ENCODE peak calls at places on chromosomes 2 and 18, in seven cellular contexts. M is lower lobe of right lung; E is aorta; H is HCT116; R is left lung; V is CD8-positive, alpha-beta T cell; F is astrocyte. Y is an unnamed sample.

GRCh38 chr2:12317853-12318426 is 398.8 kb upstream of the TRIB2 start:
- DNase-seq in R (no peak), E (no peak), H (no peak), F (peak; percentile 95), V (no peak), M (no peak), Y (no peak)

GRCh38 chr2:50951416-50951815 is 80.5 kb downstream of the NRXN1 start:
- DNase-seq in F (peak; percentile 62), E (no peak), H (no peak), M (no peak), R (no peak), V (no peak), Y (no peak)

GRCh38 chr2:26696352-26696816 is 3.9 kb downstream of the KCNK3 start:
- DNase-seq in H (peak; percentile 88), V (no peak), M (no peak), R (no peak), E (peak; percentile 71), F (peak; percentile 97), Y (no peak)

GRCh38 chr2:110748489-110748867 is 16.1 kb downstream of the ACOXL start:
- DNase-seq in H (no peak), V (no peak), M (no peak), R (no peak), E (no peak), F (peak; percentile 81), Y (no peak)

GRCh38 chr2:11270891-11271290 is 73.5 kb downstream of the ROCK2 start:
- DNase-seq in H (no peak), R (no peak), F (peak; percentile 46), M (no peak), V (no peak), E (no peak), Y (no peak)

GRCh38 chr2:241620419-241620769 is 16.6 kb downstream of the THAP4 start:
- DNase-seq in M (no peak), R (peak; percentile 32), E (no peak), H (peak; percentile 33), V (no peak), F (peak; percentile 29), Y (no peak)

GRCh38 chr2:43013821-43014345 is 212.5 kb downstream of the ZFP36L2 start:
- DNase-seq in H (no peak), E (no peak), R (no peak), V (no peak), M (no peak), F (no peak), Y (no peak)

GRCh38 chr2:202771741-202772470 is 99.7 kb downstream of the ICA1L start:
- DNase-seq in F (peak; percentile 29), M (no peak), E (no peak), R (no peak), V (no peak), H (no peak), Y (no peak)

GRCh38 chr18:21242141-21243040 is at the start of gene GREB1L:
- DNase-seq in F (peak; percentile 53), M (peak; percentile 51), V (no peak), R (peak; percentile 84), H (peak; percentile 27), E (peak; percentile 68), Y (peak; percentile 61)

GRCh38 chr2:210230518-210230917 is 5.3 kb upstream of the ACADL start:
- DNase-seq in V (no peak), M (no peak), F (no peak), H (no peak), E (no peak), R (no peak), Y (no peak)

GRCh38 chr18:36953047-36953446 is 124.1 kb downstream of the KIAA1328 start:
- DNase-seq in M (no peak), F (no peak), R (no peak), H (no peak), V (no peak), E (no peak), Y (no peak)

GRCh38 chr2:218806346-218806978 is 24.5 kb downstream of the CYP27A1 start:
- DNase-seq in E (peak; percentile 89), R (peak; percentile 84), F (peak; percentile 98), H (no peak), V (no peak), M (peak; percentile 87), Y (peak; percentile 69)

GRCh38 chr2:218805627-218806026 is 23.7 kb downstream of the CYP27A1 start:
- DNase-seq in E (no peak), R (no peak), M (no peak), V (no peak), F (peak; percentile 41), H (no peak), Y (no peak)

GRCh38 chr2:218807626-218808025 is 24.0 kb downstream of the PRKAG3 start:
- DNase-seq in H (no peak), M (no peak), R (no peak), V (no peak), E (no peak), F (no peak), Y (no peak)

GRCh38 chr2:218802595-218802994 is 20.6 kb downstream of the CYP27A1 start:
- DNase-seq in E (no peak), R (no peak), V (no peak), F (no peak), H (no peak), M (no peak), Y (no peak)

GRCh38 chr2:218804817-218805216 is 22.9 kb downstream of the CYP27A1 start:
- DNase-seq in V (no peak), H (no peak), M (no peak), E (no peak), R (no peak), F (no peak), Y (no peak)
- H3K27ac ChIP-seq in V (no peak overlapping the region), H (no peak overlapping the region), M (peak overlapping the region; percentile 80), E (peak overlapping the region; percentile 59), R (no peak overlapping the region), F (no peak overlapping the region), Y (peak overlapping the region; percentile 82)

GRCh38 chr2:105278654-105279053 is 37.1 kb downstream of the GPR45 start:
- DNase-seq in R (no peak), E (no peak), M (no peak), V (no peak), H (no peak), F (no peak), Y (no peak)
- H3K36me3 ChIP-seq in R (no peaks in the 10 kb centered on the region), E (peaks cover 18% of the 10 kb centered on the region), M (peaks cover 96% of the 10 kb centered on the region), V (peaks cover 39% of the 10 kb centered on the region), H (peaks cover 21% of the 10 kb centered on the region), F (peaks cover 20% of the 10 kb centered on the region), Y (peaks cover 92% of the 10 kb centered on the region)

DNA sequence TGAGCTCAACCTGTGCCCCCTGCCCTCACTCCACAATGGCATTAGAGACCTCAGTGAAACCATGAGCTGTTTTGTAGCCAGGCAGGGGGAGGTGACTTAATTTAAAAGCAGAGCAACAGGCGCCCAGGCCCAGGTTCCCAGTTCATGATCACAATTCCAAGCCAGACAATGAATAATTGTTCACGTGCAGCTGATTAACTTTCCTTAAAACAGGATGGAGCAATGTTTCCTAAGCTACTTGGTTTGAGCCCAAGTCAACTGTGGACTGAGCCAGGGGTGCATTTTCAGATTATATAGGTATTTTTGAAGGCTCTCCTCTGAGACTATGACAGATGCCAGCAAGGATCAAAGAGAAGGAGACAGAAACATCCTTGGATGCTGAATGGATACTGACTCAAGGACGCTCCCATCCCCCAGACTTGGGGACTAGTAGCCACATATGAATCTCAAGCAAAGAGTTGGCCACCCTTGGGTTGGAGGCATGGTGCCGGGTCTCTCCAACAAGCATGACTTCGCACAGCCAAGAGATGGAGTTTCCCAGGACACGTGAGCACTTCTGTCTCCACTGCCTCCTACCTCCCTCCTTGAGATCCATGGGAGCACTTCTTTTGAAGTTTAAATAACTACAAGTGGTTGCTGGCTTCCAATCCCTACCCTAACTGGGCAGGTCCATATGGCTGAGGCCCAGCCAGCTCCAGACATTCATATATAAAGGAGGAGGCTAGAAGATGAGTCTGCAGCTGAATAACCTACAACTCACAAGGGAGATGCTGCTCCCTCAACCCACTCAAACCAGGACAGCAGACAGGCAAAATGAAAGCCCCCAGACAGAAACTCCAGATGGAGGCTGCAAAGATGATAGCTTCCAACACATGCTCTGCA is 12.7 kb downstream of the SMAD7 start:
- DNase-seq in H (no peak), F (no peak), M (no peak), V (no peak), E (no peak), R (no peak), Y (no peak)
- H3K4me1 ChIP-seq in H (peaks cover 80% of the 10 kb centered on the region), F (peaks cover 87% of the 10 kb centered on the region), M (peaks cover 95% of the 10 kb centered on the region), V (peaks cover 77% of the 10 kb centered on the region), E (no peaks in the 10 kb centered on the region), R (peaks cover 97% of the 10 kb centered on the region), Y (peaks cover 98% of the 10 kb centered on the region)

GRCh38 chr2:36477744-36478143 is 120.2 kb downstream of the FEZ2 start:
- DNase-seq in E (no peak), V (no peak), R (no peak), H (no peak), F (no peak), M (no peak), Y (no peak)
- H3K27ac ChIP-seq in E (peak overlapping the region; percentile 77), V (no peak overlapping the region), R (peak overlapping the region; percentile 10), H (no peak overlapping the region), F (peak overlapping the region; percentile 82), M (peak overlapping the region; percentile 39), Y (peak overlapping the region; percentile 50)

DNA sequence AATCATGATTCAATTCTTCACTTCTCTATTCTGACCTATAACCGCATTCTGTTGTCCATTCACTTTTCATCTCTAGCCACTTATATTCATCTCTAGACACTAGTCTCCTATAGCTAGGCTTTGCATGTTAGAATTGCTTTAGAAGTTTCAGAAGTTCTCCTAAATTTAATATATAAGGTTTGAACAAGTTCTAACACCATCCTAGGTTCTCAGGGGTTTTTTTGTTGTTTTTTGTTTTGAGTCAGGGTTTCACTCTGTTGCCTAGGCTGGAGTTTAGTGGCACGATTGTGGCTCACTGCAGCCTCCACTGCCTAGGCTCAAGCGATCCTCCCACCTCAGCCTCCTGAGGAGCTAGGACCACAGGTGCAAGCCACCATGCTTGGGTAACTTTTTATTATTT is 19.9 kb downstream of the WDSUB1 start:
- DNase-seq in V (no peak), F (no peak), M (no peak), R (no peak), E (no peak), H (no peak), Y (no peak)
- H3K36me3 ChIP-seq in V (no peaks in the 10 kb centered on the region), F (no peaks in the 10 kb centered on the region), M (peaks cover 8% of the 10 kb centered on the region), R (no peaks in the 10 kb centered on the region), E (no peaks in the 10 kb centered on the region), H (no peaks in the 10 kb centered on the region), Y (peaks cover 15% of the 10 kb centered on the region)

DNA sequence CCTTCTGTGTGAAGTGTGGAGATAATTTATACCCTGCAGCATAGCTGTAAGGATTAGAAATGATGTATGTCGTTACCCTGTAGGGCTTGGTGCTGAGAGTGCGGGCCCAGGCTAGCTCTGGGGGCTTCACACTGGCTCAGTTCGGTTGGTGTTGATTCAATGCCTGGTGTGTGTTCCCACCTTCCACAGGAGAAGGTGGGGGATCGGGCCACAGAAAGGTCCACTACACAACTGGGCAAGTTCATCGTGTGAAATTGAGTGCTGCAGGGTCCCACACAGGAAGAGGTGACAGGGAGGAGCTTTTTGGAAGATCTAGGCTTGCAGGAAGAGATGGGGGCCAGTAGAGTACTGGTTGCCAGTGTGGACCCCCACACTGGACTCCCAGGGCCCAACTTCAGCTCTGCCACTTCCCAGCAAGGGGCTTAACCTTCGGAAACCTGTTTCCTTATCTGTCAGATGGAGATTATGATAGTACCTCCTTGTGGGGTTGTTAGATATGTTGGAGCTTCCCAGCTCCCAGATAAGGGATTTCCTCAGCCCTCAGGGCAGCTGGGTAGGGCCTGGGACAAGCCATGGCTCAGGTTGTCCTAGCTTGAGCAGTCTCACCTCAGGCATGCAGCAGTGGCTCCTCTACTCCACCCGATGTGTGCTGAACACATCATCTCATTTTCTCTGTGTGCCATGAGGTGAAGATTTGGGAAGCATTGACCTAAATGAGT is 71.5 kb downstream of the TMEM247 start:
- DNase-seq in R (no peak), H (no peak), E (no peak), V (no peak), M (no peak), F (no peak), Y (no peak)
- H3K4me1 ChIP-seq in R (peaks cover 81% of the 10 kb centered on the region), H (no peaks in the 10 kb centered on the region), E (peaks cover 15% of the 10 kb centered on the region), V (peaks cover 34% of the 10 kb centered on the region), M (peaks cover 62% of the 10 kb centered on the region), F (no peaks in the 10 kb centered on the region), Y (peaks cover 100% of the 10 kb centered on the region)

GRCh38 chr2:216107320-216107719 is 1.8 kb upstream of the XRCC5 start:
- DNase-seq in E (no peak), F (no peak), H (no peak), V (no peak), R (no peak), M (no peak), Y (no peak)
- H3K27ac ChIP-seq in E (no peak overlapping the region), F (no peak overlapping the region), H (no peak overlapping the region), V (no peak overlapping the region), R (no peak overlapping the region), M (no peak overlapping the region), Y (no peak overlapping the region)